ENCODE peak calls at places on chromosomes 1 and 21, in six cellular contexts. J is activated naive CD8-positive, alpha-beta T cell treated with anti-CD3 and anti-CD28 coated beads, Interleukin-2, amount 50 U/mL, for 24 hours; A is B cell; Y is mesenchymal stem cell; N is hepatocyte; H is foreskin fibroblast. D is an unnamed sample.

GRCh38 chr1:94067196-94067595 is 53.8 kb downstream of the ABCA4 start:
- DNase-seq in J (no peak), A (no peak), Y (peak), N (no peak), H (no peak), D (no peak)

GRCh38 chr21:31382060-31382459 is 38.0 kb upstream of the TIAM1 start:
- DNase-seq in J (no peak), A (no peak), Y (no peak), N (no peak), H (no peak), D (no peak)

GRCh38 chr1:165837838-165838364 is 10.5 kb downstream of the UCK2 start:
- DNase-seq in J (no peak), A (no peak), Y (no peak), N (no peak), H (no peak), D (no peak)

GRCh38 chr1:16992102-16992501 is 11.7 kb upstream of the MFAP2 start:
- DNase-seq in J (no peak), A (no peak), Y (no peak), N (no peak), H (no peak), D (no peak)

GRCh38 chr1:185679220-185679619 is 55.0 kb upstream of the HMCN1 start:
- DNase-seq in J (no peak), A (no peak), Y (no peak), N (no peak), H (no peak), D (peak)

GRCh38 chr1:111515291-111516007 is 12.0 kb upstream of the ADORA3 start:
- DNase-seq in J (peak), A (peak), Y (no peak), N (no peak), H (peak), D (no peak)

GRCh38 chr1:164967300-164967699 is 389.2 kb downstream of the LMX1A start:
- DNase-seq in J (no peak), A (no peak), Y (no peak), N (no peak), H (no peak), D (no peak)

GRCh38 chr1:201711811-201712210 is 117.1 kb upstream of the IPO9 start:
- DNase-seq in J (no peak), A (no peak), Y (peak), N (no peak), H (peak), D (no peak)

GRCh38 chr1:212513586-212513985 is 80.9 kb downstream of the NENF start:
- DNase-seq in J (no peak), A (no peak), Y (no peak), N (no peak), H (no peak), D (no peak)

GRCh38 chr1:8314346-8315280 is 3.3 kb upstream of the SLC45A1 start:
- DNase-seq in J (peak), A (no peak), Y (peak), N (peak), H (peak), D (peak)

GRCh38 chr1:30645807-30646206 is 77.6 kb downstream of the MATN1 start:
- DNase-seq in J (no peak), A (no peak), Y (no peak), N (no peak), H (peak), D (no peak)

GRCh38 chr1:248825136-248825535 is 579 bp downstream of the SH3BP5L start:
- DNase-seq in J (no peak), A (peak), Y (no peak), N (no peak), H (peak), D (no peak)

GRCh38 chr1:90502194-90502593 is 214.9 kb downstream of the BARHL2 start:
- DNase-seq in J (no peak), A (no peak), Y (no peak), N (no peak), H (no peak), D (no peak)

GRCh38 chr1:110477445-110477957 is 26.6 kb downstream of the PROK1 start:
- DNase-seq in J (no peak), A (no peak), Y (no peak), N (no peak), H (no peak), D (no peak)

GRCh38 chr1:98988906-98989603 is 15.6 kb downstream of the PLPPR5 start:
- DNase-seq in J (no peak), A (no peak), Y (no peak), N (no peak), H (no peak), D (no peak)

GRCh38 chr21:34889287-34889536 is 159.9 kb downstream of the RUNX1 start:
- DNase-seq in J (peak), A (no peak), Y (peak), N (peak), H (peak), D (no peak)

GRCh38 chr1:152539901-152540300 is 25.6 kb downstream of the CRCT1 start:
- DNase-seq in J (no peak), A (no peak), Y (no peak), N (no peak), H (no peak), D (no peak)

GRCh38 chr1:6185151-6185550 is 5.0 kb upstream of the CHD5 start:
- DNase-seq in J (no peak), A (no peak), Y (peak), N (no peak), H (peak), D (no peak)

GRCh38 chr1:204685236-204686006 is at the start of gene LRRN2:
- DNase-seq in J (no peak), A (no peak), Y (no peak), N (peak), H (no peak), D (no peak)

GRCh38 chr1:40625076-40625475 is 40.4 kb downstream of the RIMS3 start:
- DNase-seq in J (no peak), A (no peak), Y (no peak), N (peak), H (peak), D (no peak)

GRCh38 chr1:211753649-211754251 is 76.8 kb downstream of the LPGAT1 start:
- DNase-seq in J (no peak), A (no peak), Y (no peak), N (no peak), H (no peak), D (no peak)

GRCh38 chr1:45172015-45172414 is 34.4 kb downstream of the ZSWIM5 start:
- DNase-seq in J (no peak), A (no peak), Y (no peak), N (peak), H (peak), D (no peak)